ENCODE peak calls at places on chromosomes 5 and 9, in seven cellular contexts. V is lower lobe of right lung, Y is cardiac muscle cell, F is dorsolateral prefrontal cortex, M is heart left ventricle, C is heart right ventricle, L is IMR-90. H is an unnamed sample.

GRCh38 chr5:160213537-160213936 is 15.8 kb upstream of the FABP6 start:
- DNase-seq in V (no peak), Y (no peak), F (no peak), M (no peak), C (no peak), L (peak), H (no peak)

GRCh38 chr9:122347348-122348287 is 23.2 kb upstream of the PTGS1 start:
- DNase-seq in V (no peak), Y (no peak), F (no peak), M (no peak), C (no peak), L (no peak), H (no peak)

GRCh38 chr9:112042244-112042638 is 132.9 kb downstream of the SUSD1 start:
- DNase-seq in V (no peak), Y (no peak), F (no peak), M (no peak), C (no peak), L (no peak), H (no peak)

GRCh38 chr5:3118321-3118720 is 366.8 kb upstream of the IRX2 start:
- DNase-seq in V (no peak), Y (no peak), F (no peak), M (no peak), C (no peak), L (no peak), H (no peak)

GRCh38 chr5:93225748-93226147 is 355.3 kb downstream of the NR2F1-AS1 start:
- DNase-seq in V (no peak), Y (no peak), F (peak), M (no peak), C (no peak), L (no peak), H (no peak)

GRCh38 chr5:32044904-32045303 is 129.2 kb downstream of the GOLPH3 start:
- DNase-seq in V (no peak), Y (no peak), F (no peak), M (no peak), C (no peak), L (peak), H (no peak)

GRCh38 chr9:134504106-134504385 is 137.6 kb upstream of the COL5A1 start:
- DNase-seq in V (no peak), Y (no peak), F (no peak), M (no peak), C (no peak), L (no peak), H (no peak)

GRCh38 chr9:129609486-129610192 is 11.3 kb downstream of the C9orf50 start:
- DNase-seq in V (peak), Y (no peak), F (no peak), M (peak), C (peak), L (no peak), H (no peak)

GRCh38 chr9:89353989-89354388 is 35.7 kb downstream of the SECISBP2 start:
- DNase-seq in V (no peak), Y (no peak), F (no peak), M (no peak), C (no peak), L (no peak), H (no peak)

GRCh38 chr9:5626727-5627634 is 1.9 kb upstream of the RIC1 start:
- DNase-seq in V (no peak), Y (peak), F (peak), M (peak), C (peak), L (peak), H (peak)

GRCh38 chr5:168879929-168880328 is 300.8 kb upstream of the PANK3 start:
- DNase-seq in V (no peak), Y (no peak), F (no peak), M (peak), C (peak), L (no peak), H (no peak)

GRCh38 chr9:11128156-11128555 is 515.4 kb upstream of the PTPRD start:
- DNase-seq in V (no peak), Y (no peak), F (no peak), M (no peak), C (no peak), L (no peak), H (no peak)

GRCh38 chr5:1985781-1986180 is 103.1 kb upstream of the IRX4 start:
- DNase-seq in V (no peak), Y (no peak), F (no peak), M (no peak), C (no peak), L (no peak), H (no peak)

GRCh38 chr9:113398796-113399195 is 2.3 kb downstream of the ALAD start:
- DNase-seq in V (no peak), Y (no peak), F (no peak), M (no peak), C (no peak), L (no peak), H (no peak)

GRCh38 chr9:371349-371748 is 156.7 kb downstream of the DOCK8 start:
- DNase-seq in V (no peak), Y (peak), F (no peak), M (no peak), C (no peak), L (no peak), H (no peak)

GRCh38 chr9:36542355-36542754 is 30.3 kb upstream of the MELK start:
- DNase-seq in V (no peak), Y (no peak), F (no peak), M (no peak), C (no peak), L (no peak), H (no peak)

GRCh38 chr9:2473691-2474090 is 147.9 kb upstream of the VLDLR start:
- DNase-seq in V (no peak), Y (no peak), F (peak), M (no peak), C (no peak), L (no peak), H (no peak)

GRCh38 chr5:195401-196160 is 4.3 kb downstream of the LRRC14B start:
- DNase-seq in V (peak), Y (peak), F (no peak), M (no peak), C (no peak), L (no peak), H (no peak)

GRCh38 chr9:137224850-137225694 is at the start of gene CYSRT1:
- DNase-seq in V (no peak), Y (no peak), F (no peak), M (no peak), C (no peak), L (no peak), H (no peak)

GRCh38 chr5:171579849-171580505 is 160.5 kb downstream of the FGF18 start:
- DNase-seq in V (no peak), Y (peak), F (peak), M (peak), C (peak), L (no peak), H (no peak)

GRCh38 chr5:126594077-126594476 is 942 bp downstream of the ALDH7A1 start:
- DNase-seq in V (no peak), Y (peak), F (no peak), M (no peak), C (no peak), L (peak), H (no peak)

GRCh38 chr9:73866451-73866850 is 630.7 kb upstream of the RORB start:
- DNase-seq in V (no peak), Y (no peak), F (no peak), M (no peak), C (no peak), L (no peak), H (no peak)

GRCh38 chr5:33261305-33261704 is 179.5 kb upstream of the TARS1 start:
- DNase-seq in V (no peak), Y (no peak), F (no peak), M (no peak), C (no peak), L (peak), H (no peak)

GRCh38 chr5:88888799-88889164 is 5.8 kb upstream of the MEF2C start:
- DNase-seq in V (no peak), Y (no peak), F (no peak), M (no peak), C (no peak), L (no peak), H (no peak)

GRCh38 chr5:143153332-143154119 is 250.0 kb downstream of the NR3C1 start:
- DNase-seq in V (no peak), Y (no peak), F (no peak), M (peak), C (peak), L (peak), H (no peak)

GRCh38 chr5:66807743-66808142 is 211.6 kb downstream of the MAST4 start:
- DNase-seq in V (no peak), Y (no peak), F (peak), M (no peak), C (no peak), L (peak), H (no peak)

GRCh38 chr9:98851730-98852462 is 44.4 kb downstream of the GALNT12 start:
- DNase-seq in V (no peak), Y (no peak), F (no peak), M (no peak), C (no peak), L (peak), H (no peak)

GRCh38 chr5:108681079-108681921 is 66.4 kb upstream of the FER start:
- DNase-seq in V (no peak), Y (peak), F (no peak), M (peak), C (peak), L (peak), H (no peak)

GRCh38 chr5:56686337-56687198 is 128.8 kb upstream of the MAP3K1 start:
- DNase-seq in V (no peak), Y (no peak), F (no peak), M (no peak), C (no peak), L (no peak), H (peak)

GRCh38 chr9:107894572-107895261 is 405.1 kb upstream of the KLF4 start:
- DNase-seq in V (no peak), Y (no peak), F (no peak), M (no peak), C (no peak), L (peak), H (no peak)

GRCh38 chr9:111821006-111821528 is 26.3 kb upstream of the SHOC1 start:
- DNase-seq in V (no peak), Y (no peak), F (no peak), M (no peak), C (no peak), L (no peak), H (no peak)

GRCh38 chr5:84249918-84250635 is 134.6 kb downstream of the EDIL3 start:
- DNase-seq in V (no peak), Y (no peak), F (no peak), M (no peak), C (no peak), L (peak), H (no peak)

GRCh38 chr5:63011158-63011557 is 432.5 kb downstream of the LRRC70 start:
- DNase-seq in V (no peak), Y (no peak), F (no peak), M (no peak), C (no peak), L (no peak), H (no peak)

GRCh38 chr5:29963956-29964355 is 1229.5 kb upstream of the CDH6 start:
- DNase-seq in V (no peak), Y (peak), F (no peak), M (no peak), C (no peak), L (no peak), H (no peak)

DNA sequence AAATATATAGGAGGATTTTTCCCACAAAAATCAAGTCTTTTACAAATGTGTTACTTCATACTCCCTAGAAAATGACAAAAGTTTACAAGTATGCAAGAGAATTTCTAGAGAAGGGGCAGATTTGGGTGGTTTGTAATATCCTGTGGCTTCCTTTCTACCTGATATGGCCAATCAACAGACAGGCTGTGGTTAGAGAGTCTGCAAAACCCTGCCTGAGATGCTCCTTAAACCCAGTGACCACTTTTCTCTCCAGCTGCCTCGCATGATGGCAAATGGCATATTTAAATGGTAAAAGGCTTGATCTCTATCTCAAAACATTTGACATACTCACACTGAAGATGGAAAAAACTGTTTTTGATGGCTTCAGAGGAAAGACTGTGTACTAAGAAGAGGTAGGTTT is 550.1 kb upstream of the ZNF462 start:
- DNase-seq in V (no peak), Y (no peak), F (no peak), M (no peak), C (no peak), L (no peak), H (no peak)
- TF ChIP-seq CTCF in V (no peak), Y (no peak), F (no peak), M (no peak), C (no peak), L (no peak), H (no peak)

GRCh38 chr9:114406441-114406840 is 18.7 kb upstream of the AKNA start:
- DNase-seq in V (no peak), Y (no peak), F (no peak), M (no peak), C (no peak), L (no peak), H (no peak)

GRCh38 chr9:114404531-114404930 is 16.7 kb upstream of the AKNA start:
- DNase-seq in V (no peak), Y (no peak), F (no peak), M (no peak), C (no peak), L (no peak), H (no peak)

GRCh38 chr9:114403153-114403756 is 15.5 kb upstream of the AKNA start:
- DNase-seq in V (no peak), Y (no peak), F (no peak), M (no peak), C (no peak), L (no peak), H (no peak)

GRCh38 chr9:114407889-114408288 is 20.1 kb upstream of the AKNA start:
- DNase-seq in V (no peak), Y (no peak), F (no peak), M (no peak), C (no peak), L (no peak), H (no peak)

GRCh38 chr9:114405294-114406034 is 17.7 kb upstream of the AKNA start:
- DNase-seq in V (peak), Y (peak), F (peak), M (peak), C (peak), L (peak), H (peak)
- TF ChIP-seq CTCF in V (peak), Y (peak), F (peak), M (peak), C (peak), L (peak), H (peak)

GRCh38 chr5:55234171-55234700 is 828 bp upstream of the CCNO start:
- DNase-seq in V (no peak), Y (peak), F (no peak), M (no peak), C (peak), L (peak), H (no peak)

GRCh38 chr5:55232194-55232984 is 1.0 kb downstream of the CCNO start:
- DNase-seq in V (peak), Y (peak), F (no peak), M (no peak), C (no peak), L (no peak), H (peak)

GRCh38 chr5:55231476-55232193 is 1.8 kb downstream of the CCNO start:
- DNase-seq in V (peak), Y (peak), F (no peak), M (no peak), C (no peak), L (no peak), H (peak)

GRCh38 chr5:55231029-55231475 is 2.4 kb downstream of the CCNO start:
- DNase-seq in V (peak), Y (no peak), F (no peak), M (no peak), C (no peak), L (peak), H (no peak)

GRCh38 chr5:55232985-55233928 is at the start of gene CCNO:
- DNase-seq in V (peak), Y (peak), F (peak), M (peak), C (peak), L (peak), H (peak)
- TF ChIP-seq CTCF in V (no peak), Y (no peak), F (no peak), M (no peak), C (no peak), L (no peak), H (no peak)

GRCh38 chr9:37758747-37759146 is 5.1 kb downstream of the TRMT10B start:
- DNase-seq in V (no peak), Y (no peak), F (no peak), M (no peak), C (no peak), L (no peak), H (no peak)
- TF ChIP-seq CTCF in V (no peak), Y (no peak), F (no peak), M (no peak), C (no peak), L (no peak), H (no peak)